ENCODE peak calls at places on chromosome 1, in six cellular contexts. Z, Y, N, H, X and M are unnamed samples.

GRCh38 chr1:100188617-100189016 is 10.6 kb upstream of the LRRC39 start:
- DNase-seq in Z (no peak), N (peak; percentile 8), Y (no peak), X (no peak), H (no peak), M (no peak)

GRCh38 chr1:117237701-117238413 is 27.1 kb upstream of the VTCN1 start:
- DNase-seq in N (no peak), H (no peak), Y (no peak), X (no peak), Z (no peak), M (no peak)

GRCh38 chr1:59738152-59738551 is 76.6 kb upstream of the HOOK1 start:
- DNase-seq in N (peak; percentile 90), H (no peak), Z (no peak), X (no peak), Y (no peak), M (no peak)

GRCh38 chr1:221961532-221962292 is 219.8 kb upstream of the DUSP10 start:
- DNase-seq in N (no peak), X (no peak), Y (no peak), H (no peak), Z (no peak), M (no peak)

GRCh38 chr1:111768625-111769024 is 12.9 kb downstream of the DDX20 start:
- DNase-seq in H (no peak), X (no peak), N (no peak), Z (no peak), Y (no peak), M (no peak)

GRCh38 chr1:173213665-173214064 is 6.5 kb upstream of the TNFSF4 start:
- DNase-seq in Z (no peak), H (no peak), X (no peak), N (no peak), Y (no peak), M (no peak)

GRCh38 chr1:29259802-29260441 is 23.6 kb downstream of the PTPRU start:
- DNase-seq in X (no peak), N (no peak), Z (no peak), Y (peak; percentile 31), H (peak; percentile 82), M (no peak)

GRCh38 chr1:85611856-85612255 is 31.3 kb downstream of the CCN1 start:
- DNase-seq in Z (peak; percentile 68), N (peak; percentile 99), Y (no peak), X (no peak), H (peak; percentile 28), M (no peak)

GRCh38 chr1:39901486-39902120 is at the start of gene MYCL:
- DNase-seq in H (peak; percentile 95), X (peak; percentile 79), N (no peak), Z (peak; percentile 25), Y (peak; percentile 92), M (no peak)

GRCh38 chr1:107532318-107532717 is 391.5 kb downstream of the NTNG1 start:
- DNase-seq in H (no peak), N (no peak), Y (no peak), X (no peak), Z (no peak), M (no peak)

GRCh38 chr1:37854406-37854805 is 5.0 kb downstream of the MTF1 start:
- DNase-seq in X (no peak), N (no peak), Z (no peak), H (no peak), Y (no peak), M (no peak)
- H3K27ac ChIP-seq in X (no peak overlapping the region), N (no peak overlapping the region), Z (no peak overlapping the region), H (no peak overlapping the region), Y (no peak overlapping the region), M (no peak overlapping the region)

DNA sequence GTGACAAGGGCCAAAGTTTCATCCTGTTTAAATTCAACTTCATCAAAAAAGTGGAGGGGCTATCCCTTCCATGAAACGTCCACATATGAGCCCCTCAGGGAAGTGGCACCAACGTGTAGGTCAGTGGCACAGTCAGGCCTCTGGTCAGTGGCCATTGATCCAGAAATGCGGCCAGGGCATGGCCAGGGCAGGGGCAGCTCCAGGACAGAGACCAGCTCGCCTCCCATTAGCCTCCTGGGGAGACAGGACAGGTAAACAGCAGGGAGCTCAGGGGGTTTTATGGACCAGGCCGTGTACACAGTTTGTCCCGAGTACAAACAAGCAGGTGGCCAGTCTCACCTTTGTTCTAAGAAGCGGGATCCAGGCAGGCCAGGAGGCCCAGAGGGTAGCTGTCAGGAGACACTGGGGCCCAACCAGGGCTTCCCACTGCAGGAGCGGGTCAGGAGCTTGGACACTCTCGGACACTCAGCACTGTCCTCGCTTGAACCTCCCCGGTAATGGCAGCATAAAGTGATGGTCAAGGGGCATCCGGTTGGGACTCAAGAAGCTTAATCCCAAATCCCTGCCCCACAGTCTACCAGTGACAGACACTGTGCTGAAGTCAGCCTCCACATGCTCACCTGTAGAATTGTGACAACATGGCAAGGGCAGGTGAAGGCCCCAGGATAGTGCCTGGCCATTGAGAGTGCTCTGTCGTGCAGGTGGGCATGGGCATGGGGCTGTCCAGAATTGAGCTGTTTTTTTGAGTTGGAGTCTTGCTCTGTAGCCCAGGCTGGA is 144.1 kb upstream of the ERRFI1 start:
- DNase-seq in H (no peak), Y (no peak), N (no peak), Z (no peak), X (no peak), M (no peak)
- H3K27me3 ChIP-seq in H (no peaks in the 10 kb centered on the region), Y (no peaks in the 10 kb centered on the region), N (no peaks in the 10 kb centered on the region), Z (no peaks in the 10 kb centered on the region), X (no peaks in the 10 kb centered on the region), M (no peaks in the 10 kb centered on the region)

GRCh38 chr1:75967719-75968118 is 35.5 kb upstream of the ASB17 start:
- DNase-seq in X (no peak), Y (no peak), H (no peak), N (no peak), Z (no peak), M (no peak)

GRCh38 chr1:75970631-75971030 is 38.4 kb upstream of the ASB17 start:
- DNase-seq in H (no peak), X (no peak), Z (no peak), Y (no peak), N (no peak), M (no peak)

GRCh38 chr1:75964760-75965408 is 32.7 kb upstream of the ASB17 start:
- DNase-seq in X (no peak), H (no peak), Y (no peak), Z (no peak), N (no peak), M (no peak)

GRCh38 chr1:75969550-75969949 is 37.3 kb upstream of the ASB17 start:
- DNase-seq in Y (no peak), X (no peak), H (no peak), N (no peak), Z (no peak), M (no peak)
- H3K27ac ChIP-seq in Y (no peak overlapping the region), X (no peak overlapping the region), H (no peak overlapping the region), N (no peak overlapping the region), Z (no peak overlapping the region), M (no peak overlapping the region)

DNA sequence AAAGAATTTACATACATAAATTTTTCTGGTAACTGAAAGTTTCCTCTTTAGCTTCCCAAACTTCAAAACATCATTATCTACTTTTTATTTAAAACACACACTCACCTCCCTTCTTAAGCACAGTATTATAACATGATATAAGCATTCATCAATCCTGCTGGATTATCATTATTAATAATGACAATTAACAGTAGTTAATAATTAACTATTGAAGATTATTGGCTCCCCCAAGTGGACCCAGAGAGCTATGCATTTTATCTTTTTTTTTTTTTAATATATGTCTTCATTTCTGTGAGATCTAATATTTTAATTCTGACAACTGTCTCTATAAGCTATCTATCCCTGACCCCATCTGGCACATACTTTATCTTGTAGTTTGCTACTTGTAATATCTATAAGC is 252.1 kb upstream of the CACYBP start:
- DNase-seq in H (no peak), Y (peak; percentile 49), N (no peak), Z (no peak), X (no peak), M (no peak)
- H3K27me3 ChIP-seq in H (no peaks in the 10 kb centered on the region), Y (no peaks in the 10 kb centered on the region), N (no peaks in the 10 kb centered on the region), Z (no peaks in the 10 kb centered on the region), X (no peaks in the 10 kb centered on the region), M (no peaks in the 10 kb centered on the region)

GRCh38 chr1:68201546-68202238 is 30.6 kb downstream of the WLS start:
- DNase-seq in Z (peak; percentile 40), Y (no peak), X (no peak), N (no peak), H (no peak), M (no peak)

GRCh38 chr1:68197459-68197858 is 34.9 kb downstream of the WLS start:
- DNase-seq in X (no peak), Z (no peak), N (no peak), H (no peak), Y (no peak), M (no peak)

GRCh38 chr1:68197891-68198290 is 34.4 kb downstream of the WLS start:
- DNase-seq in N (no peak), H (no peak), X (no peak), Z (no peak), Y (no peak), M (no peak)

GRCh38 chr1:68198752-68199151 is 33.6 kb downstream of the WLS start:
- DNase-seq in Y (no peak), H (no peak), X (no peak), N (no peak), Z (no peak), M (no peak)

GRCh38 chr1:68199603-68200002 is 32.7 kb downstream of the WLS start:
- DNase-seq in N (no peak), X (no peak), Y (no peak), H (no peak), Z (no peak), M (no peak)
- H3K27ac ChIP-seq in N (peak overlapping the region; percentile 33), X (no peak overlapping the region), Y (no peak overlapping the region), H (no peak overlapping the region), Z (no peak overlapping the region), M (no peak overlapping the region)

GRCh38 chr1:12613180-12613579 is 4.8 kb downstream of the DHRS3 start:
- DNase-seq in H (no peak), Y (no peak), Z (no peak), X (no peak), N (no peak), M (no peak)

GRCh38 chr1:12615916-12616708 is 1.9 kb downstream of the DHRS3 start:
- DNase-seq in X (no peak), N (no peak), H (peak; percentile 86), Y (peak; percentile 44), Z (peak; percentile 80), M (no peak)

GRCh38 chr1:12615166-12615915 is 2.7 kb downstream of the DHRS3 start:
- DNase-seq in Z (no peak), X (no peak), H (no peak), Y (no peak), N (no peak), M (no peak)

GRCh38 chr1:12616709-12617373 is 1.2 kb downstream of the DHRS3 start:
- DNase-seq in Y (no peak), X (no peak), H (peak; percentile 59), Z (no peak), N (no peak), M (no peak)

DNA sequence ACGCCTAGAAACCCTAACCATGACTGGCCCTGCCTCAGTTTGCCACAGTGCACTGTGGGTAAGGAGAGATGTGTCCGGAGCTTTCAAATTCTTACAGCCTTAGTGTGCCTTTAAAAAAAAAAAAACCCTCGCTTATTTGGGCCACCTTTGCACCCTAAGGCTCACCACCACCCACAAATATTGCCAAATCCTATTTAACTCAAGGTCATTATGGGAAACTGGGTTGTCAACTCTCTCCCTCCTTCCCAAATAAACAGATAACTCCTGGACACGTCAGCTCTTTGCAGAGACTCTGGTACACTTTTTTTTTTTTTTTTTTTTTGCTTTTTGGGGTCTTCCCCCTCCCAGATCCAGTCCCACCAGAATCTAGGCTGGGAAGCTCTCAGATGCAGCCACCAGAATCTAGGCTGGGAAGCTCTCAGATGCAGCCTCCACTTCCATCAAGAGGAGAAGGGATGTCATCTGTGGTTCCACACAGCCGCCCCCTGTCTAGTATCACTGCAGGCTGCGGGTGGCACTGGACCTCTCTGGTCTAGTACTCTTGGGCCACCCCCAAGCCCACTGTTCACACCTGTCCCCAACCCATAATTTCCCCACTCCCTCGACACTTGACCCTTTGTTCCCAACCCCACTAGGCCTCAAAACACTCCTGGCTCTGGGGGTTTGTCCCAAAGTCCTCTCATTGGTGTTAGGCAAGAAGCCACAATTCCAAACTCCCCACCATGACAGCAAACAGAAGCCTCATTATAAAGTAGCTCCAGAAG is 3.4 kb downstream of the DHRS3 start:
- DNase-seq in N (no peak), H (no peak), Z (no peak), Y (no peak), X (no peak), M (no peak)
- H3K27me3 ChIP-seq in N (no peaks in the 10 kb centered on the region), H (peaks cover 18% of the 10 kb centered on the region), Z (no peaks in the 10 kb centered on the region), Y (peaks cover 3% of the 10 kb centered on the region), X (no peaks in the 10 kb centered on the region), M (no peaks in the 10 kb centered on the region)